ENCODE peak calls at places on chromosomes 5 and 9, in nine cellular contexts. Q is endothelial cell of umbilical vein, R is lung, D is A673, M is AG04450, G is epithelial cell of proximal tubule, Z is upper lobe of right lung, X is choroid plexus epithelial cell, J is heart left ventricle. L is an unnamed sample.

GRCh38 chr5:158117467-158118165 is 258.7 kb upstream of the CLINT1 start:
- DNase-seq in Z (no peak), Q (no peak), R (no peak), D (no peak), X (no peak), J (no peak), G (no peak), M (no peak), L (no peak)

GRCh38 chr9:101705135-101705661 is 33.2 kb downstream of the GRIN3A start:
- DNase-seq in Z (no peak), X (peak; percentile 19), R (no peak), J (peak; percentile 27), D (peak; percentile 13), M (no peak), G (no peak), Q (no peak), L (peak; percentile 10)

GRCh38 chr9:104772707-104773106 is 8.8 kb downstream of the NIPSNAP3B start:
- DNase-seq in J (peak; percentile 49), X (peak; percentile 58), R (no peak), Q (no peak), M (no peak), D (no peak), Z (no peak), G (no peak), L (no peak)

GRCh38 chr9:8179381-8180053 is 379.9 kb upstream of the DMAC1 start:
- DNase-seq in D (no peak), X (no peak), G (no peak), R (no peak), M (no peak), Z (no peak), J (no peak), Q (no peak), L (no peak)

GRCh38 chr5:132013711-132014110 is 2.3 kb upstream of the ACSL6 start:
- DNase-seq in M (no peak), Z (peak; percentile 40), Q (no peak), G (no peak), D (no peak), X (no peak), R (no peak), J (no peak), L (no peak)

GRCh38 chr5:36147681-36148080 is 4.0 kb downstream of the LMBRD2 start:
- DNase-seq in M (no peak), Z (no peak), J (no peak), Q (peak; percentile 25), X (peak; percentile 31), D (no peak), G (no peak), R (no peak), L (no peak)

GRCh38 chr5:160524827-160525226 is 103.2 kb downstream of the PTTG1 start:
- DNase-seq in G (no peak), X (no peak), Q (no peak), M (no peak), Z (no peak), D (no peak), R (no peak), J (no peak), L (no peak)

GRCh38 chr5:135538261-135538660 is 2.5 kb upstream of the NEUROG1 start:
- DNase-seq in X (no peak), M (no peak), Q (no peak), Z (no peak), R (no peak), J (no peak), G (no peak), D (no peak), L (peak; percentile 40)

GRCh38 chr9:79524266-79524665 is 47.5 kb upstream of the TLE4 start:
- DNase-seq in Z (no peak), G (no peak), M (peak; percentile 7), X (peak; percentile 30), J (no peak), Q (no peak), D (no peak), R (no peak), L (no peak)

GRCh38 chr5:80865547-80865946 is 94.6 kb upstream of the RASGRF2 start:
- DNase-seq in J (no peak), M (no peak), Z (no peak), D (no peak), R (no peak), G (no peak), X (peak; percentile 18), Q (no peak), L (no peak)

GRCh38 chr9:81772144-81772543 is 82.8 kb upstream of the TLE1 start:
- DNase-seq in D (no peak), Q (peak; percentile 18), Z (no peak), R (no peak), X (peak; percentile 26), G (no peak), J (no peak), M (no peak), L (peak; percentile 69)

GRCh38 chr5:14728109-14728938 is 63.8 kb downstream of the OTULIN start:
- DNase-seq in G (no peak), M (no peak), D (no peak), X (no peak), Z (no peak), J (no peak), R (no peak), Q (no peak), L (no peak)

GRCh38 chr9:122244349-122244748 is 15.6 kb upstream of the LHX6 start:
- DNase-seq in M (no peak), Q (no peak), G (no peak), D (no peak), J (no peak), Z (no peak), R (no peak), X (no peak), L (no peak)

GRCh38 chr9:126545116-126545515 is 68.6 kb upstream of the LMX1B start:
- DNase-seq in Z (peak; percentile 32), Q (no peak), R (no peak), G (no peak), D (no peak), J (no peak), X (no peak), M (no peak), L (no peak)

GRCh38 chr9:113772121-113772885 is 103.8 kb upstream of the ZNF618 start:
- DNase-seq in X (peak; percentile 73), D (no peak), R (peak; percentile 27), M (no peak), Z (no peak), J (no peak), G (no peak), Q (peak; percentile 76), L (no peak)

GRCh38 chr5:113450366-113451328 is 15.9 kb upstream of the TSSK1B start:
- DNase-seq in J (no peak), R (no peak), X (peak; percentile 85), D (no peak), Z (no peak), M (peak; percentile 15), G (no peak), Q (no peak), L (no peak)

GRCh38 chr9:90001756-90002155 is 396.9 kb downstream of the GADD45G start:
- DNase-seq in G (no peak), J (no peak), R (no peak), X (no peak), D (no peak), Z (no peak), M (no peak), Q (no peak), L (no peak)

GRCh38 chr5:103255666-103256065 is 2.9 kb upstream of the MACIR start:
- DNase-seq in X (no peak), Z (no peak), R (no peak), D (no peak), J (no peak), Q (no peak), M (no peak), G (no peak), L (no peak)

GRCh38 chr5:143572671-143573070 is 169.2 kb upstream of the NR3C1 start:
- DNase-seq in Z (no peak), J (no peak), D (no peak), M (no peak), X (no peak), Q (no peak), R (no peak), G (no peak), L (no peak)

GRCh38 chr5:107571621-107572489 is 98.9 kb downstream of the EFNA5 start:
- DNase-seq in M (peak; percentile 72), J (peak; percentile 90), G (peak; percentile 87), X (peak; percentile 95), R (peak; percentile 96), D (peak; percentile 95), Z (peak; percentile 95), Q (peak; percentile 97), L (peak; percentile 92)

DNA sequence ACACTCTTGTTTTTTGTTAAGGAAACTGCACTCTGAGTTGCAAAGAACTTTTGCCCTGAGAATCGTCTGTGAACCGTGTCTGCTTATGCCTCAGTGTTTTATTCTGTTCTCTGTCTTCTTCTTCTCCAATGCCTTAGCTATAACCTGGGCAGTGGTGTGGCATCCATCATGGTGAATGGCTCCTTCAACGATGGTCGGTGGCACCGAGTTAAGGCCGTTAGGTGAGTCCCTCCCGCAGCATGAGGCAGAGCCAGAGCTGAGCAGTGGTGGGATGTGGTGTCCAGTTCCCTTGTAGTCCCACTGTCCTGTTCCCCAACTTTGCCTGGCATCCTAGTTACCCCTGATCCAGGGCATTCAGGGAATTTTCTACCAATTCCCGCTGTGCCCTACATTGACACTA is 98.3 kb downstream of the LIFR start:
- DNase-seq in M (no peak), J (no peak), R (no peak), X (no peak), Q (no peak), G (no peak), Z (no peak), D (no peak), L (no peak)
- H3K4me3 ChIP-seq in M (no peak overlapping the region), J (no peak overlapping the region), R (no peak overlapping the region), X (no peak overlapping the region), Q (no peak overlapping the region), G (no peak overlapping the region), Z (no peak overlapping the region), D (no peak overlapping the region), L (no peak overlapping the region)

DNA sequence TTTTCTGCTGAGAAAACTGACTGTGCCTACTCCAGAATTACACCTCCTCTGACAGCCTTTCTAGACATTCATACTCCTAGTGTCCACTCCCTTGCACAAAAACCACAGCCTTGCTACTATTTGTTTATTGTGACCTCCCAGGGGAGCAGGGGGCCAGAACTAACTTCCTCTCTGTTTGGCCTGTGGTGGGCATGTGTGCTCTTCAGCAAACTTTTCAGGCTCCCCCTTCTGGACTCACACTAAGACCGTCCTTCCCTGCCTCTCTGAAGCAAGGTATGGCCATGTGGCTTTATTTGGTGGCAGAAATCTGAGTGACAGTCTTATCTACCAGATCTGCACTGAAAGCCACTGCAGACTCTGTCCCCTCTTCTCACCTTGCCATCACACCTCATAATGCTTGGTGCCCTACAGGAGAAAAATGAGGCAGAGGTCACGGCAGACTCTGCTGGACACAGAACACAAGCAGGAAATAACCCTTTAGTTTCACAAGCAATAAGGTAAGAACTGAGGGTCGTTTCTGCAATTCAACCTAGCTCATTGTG is 28.2 kb downstream of the LIFR start:
- DNase-seq in G (no peak), R (no peak), X (peak; percentile 45), J (no peak), M (no peak), Q (no peak), Z (no peak), D (no peak), L (no peak)
- TF ChIP-seq CTCF in G (no peak), R (no peak), X (peak; percentile 33), J (no peak), M (no peak), Q (no peak), Z (no peak), D (no peak), L (no peak)

GRCh38 chr5:172772112-172772906 is 1.3 kb upstream of the DUSP1 start:
- DNase-seq in X (peak; percentile 98), Z (peak; percentile 98), J (peak; percentile 93), D (peak; percentile 73), M (peak; percentile 80), R (peak; percentile 97), Q (peak; percentile 86), G (peak; percentile 91), L (peak; percentile 88)
- H3K4me3 ChIP-seq in X (peak overlapping the region; percentile 45), Z (peak overlapping the region; percentile 84), J (peak overlapping the region; percentile 87), D (peak overlapping the region; percentile 91), M (peak overlapping the region; percentile 59), R (peak overlapping the region; percentile 39), Q (peak overlapping the region; percentile 48), G (peak overlapping the region; percentile 48), L (peak overlapping the region; percentile 41)

GRCh38 chr5:134521831-134522230 is 3.6 kb upstream of the JADE2 start:
- DNase-seq in Q (no peak), X (no peak), G (no peak), M (no peak), Z (no peak), D (no peak), J (no peak), R (no peak), L (no peak)
- TF ChIP-seq CTCF in Q (no peak), X (no peak), G (no peak), M (no peak), Z (no peak), D (no peak), J (no peak), R (no peak), L (no peak)